ENCODE peak calls at places on chromosomes 3 and 15, in six cellular contexts. One of them, this sample, is unnamed.

GRCh38 chr3:8488877-8489865 is 12.5 kb upstream of the LMCD1 start:
- DNase-seq in stimulated activated effector memory CD8-positive, alpha-beta T cell treated with anti-CD3 and anti-CD28 coated beads, Interleukin-12 subunit alpha, Interleukin-12 subunit beta, amount 100 ng/mL, for 72 hours: no peak
- DNase-seq in psoas muscle: peak
- DNase-seq in iris pigment epithelial cell: peak
- DNase-seq in HT-29: no peak
- DNase-seq in HuH-7.5: no peak
- DNase-seq in this sample: no peak

GRCh38 chr3:139198929-139199328 is 144.9 kb upstream of the MRPS22 start:
- DNase-seq in psoas muscle: no peak
- DNase-seq in HT-29: no peak
- DNase-seq in stimulated activated effector memory CD8-positive, alpha-beta T cell treated with anti-CD3 and anti-CD28 coated beads, Interleukin-12 subunit alpha, Interleukin-12 subunit beta, amount 100 ng/mL, for 72 hours: no peak
- DNase-seq in HuH-7.5: no peak
- DNase-seq in iris pigment epithelial cell: no peak
- DNase-seq in this sample: no peak

GRCh38 chr3:184085389-184085852 is 11.4 kb upstream of the HTR3E start:
- DNase-seq in stimulated activated effector memory CD8-positive, alpha-beta T cell treated with anti-CD3 and anti-CD28 coated beads, Interleukin-12 subunit alpha, Interleukin-12 subunit beta, amount 100 ng/mL, for 72 hours: no peak
- DNase-seq in HuH-7.5: no peak
- DNase-seq in psoas muscle: no peak
- DNase-seq in iris pigment epithelial cell: peak
- DNase-seq in HT-29: no peak
- DNase-seq in this sample: no peak

GRCh38 chr3:160169139-160169830 is 55.9 kb upstream of the C3orf80 start:
- DNase-seq in stimulated activated effector memory CD8-positive, alpha-beta T cell treated with anti-CD3 and anti-CD28 coated beads, Interleukin-12 subunit alpha, Interleukin-12 subunit beta, amount 100 ng/mL, for 72 hours: no peak
- DNase-seq in psoas muscle: no peak
- DNase-seq in HuH-7.5: no peak
- DNase-seq in HT-29: no peak
- DNase-seq in iris pigment epithelial cell: peak
- DNase-seq in this sample: no peak

GRCh38 chr3:47283193-47283537 is 421 bp downstream of the KLHL18 start:
- DNase-seq in HuH-7.5: no peak
- DNase-seq in psoas muscle: peak
- DNase-seq in stimulated activated effector memory CD8-positive, alpha-beta T cell treated with anti-CD3 and anti-CD28 coated beads, Interleukin-12 subunit alpha, Interleukin-12 subunit beta, amount 100 ng/mL, for 72 hours: no peak
- DNase-seq in HT-29: peak
- DNase-seq in iris pigment epithelial cell: peak
- DNase-seq in this sample: no peak

GRCh38 chr15:56243774-56244236 is at the start of gene RFX7:
- DNase-seq in HT-29: peak
- DNase-seq in psoas muscle: peak
- DNase-seq in HuH-7.5: peak
- DNase-seq in stimulated activated effector memory CD8-positive, alpha-beta T cell treated with anti-CD3 and anti-CD28 coated beads, Interleukin-12 subunit alpha, Interleukin-12 subunit beta, amount 100 ng/mL, for 72 hours: peak
- DNase-seq in iris pigment epithelial cell: peak
- DNase-seq in this sample: peak

GRCh38 chr3:178618907-178619306 is 82.7 kb downstream of the KCNMB2 start:
- DNase-seq in HT-29: no peak
- DNase-seq in iris pigment epithelial cell: no peak
- DNase-seq in psoas muscle: no peak
- DNase-seq in HuH-7.5: no peak
- DNase-seq in stimulated activated effector memory CD8-positive, alpha-beta T cell treated with anti-CD3 and anti-CD28 coated beads, Interleukin-12 subunit alpha, Interleukin-12 subunit beta, amount 100 ng/mL, for 72 hours: no peak
- DNase-seq in this sample: no peak

GRCh38 chr3:11195201-11195600 is 40.9 kb downstream of the HRH1 start:
- DNase-seq in stimulated activated effector memory CD8-positive, alpha-beta T cell treated with anti-CD3 and anti-CD28 coated beads, Interleukin-12 subunit alpha, Interleukin-12 subunit beta, amount 100 ng/mL, for 72 hours: no peak
- DNase-seq in psoas muscle: no peak
- DNase-seq in HT-29: no peak
- DNase-seq in iris pigment epithelial cell: no peak
- DNase-seq in HuH-7.5: no peak
- DNase-seq in this sample: no peak

GRCh38 chr3:12471228-12471627 is 13.1 kb upstream of the TSEN2 start:
- DNase-seq in psoas muscle: no peak
- DNase-seq in iris pigment epithelial cell: no peak
- DNase-seq in HuH-7.5: no peak
- DNase-seq in stimulated activated effector memory CD8-positive, alpha-beta T cell treated with anti-CD3 and anti-CD28 coated beads, Interleukin-12 subunit alpha, Interleukin-12 subunit beta, amount 100 ng/mL, for 72 hours: peak
- DNase-seq in HT-29: peak
- DNase-seq in this sample: no peak